ENCODE peak calls at places on chromosomes 12 and 14, in four cellular contexts. W, X, G and B are unnamed samples.

GRCh38 chr12:11822071-11822818 is 172.8 kb downstream of the ETV6 start:
- DNase-seq in G (peak), W (no peak), X (peak), B (no peak)

GRCh38 chr14:51929156-51929555 is 60.2 kb upstream of the RTRAF start:
- DNase-seq in G (no peak), X (peak), W (no peak), B (no peak)

GRCh38 chr12:124720019-124720686 is 143.5 kb downstream of the SCARB1 start:
- DNase-seq in G (no peak), W (peak), X (peak), B (no peak)

GRCh38 chr14:89592961-89593360 is 175.9 kb upstream of the FOXN3 start:
- DNase-seq in W (no peak), G (no peak), X (no peak), B (no peak)

GRCh38 chr12:49909826-49910225 is 6.1 kb upstream of the FAIM2 start:
- DNase-seq in X (peak), G (no peak), W (no peak), B (no peak)

GRCh38 chr14:102319351-102320032 is at the start of gene ZNF839:
- DNase-seq in G (peak), W (peak), X (peak), B (peak)

GRCh38 chr14:89221109-89221508 is 195.9 kb downstream of the FOXN3 start:
- DNase-seq in G (no peak), X (peak), W (peak), B (no peak)

GRCh38 chr12:49705479-49706267 is 1.5 kb downstream of the FMNL3 start:
- DNase-seq in W (no peak), X (peak), G (peak), B (no peak)

GRCh38 chr12:6277982-6278438 is 32.5 kb upstream of the PLEKHG6 start:
- DNase-seq in G (no peak), W (peak), X (no peak), B (no peak)

GRCh38 chr12:44930972-44931600 is 55.0 kb upstream of the NELL2 start:
- DNase-seq in G (no peak), X (peak), W (peak), B (no peak)

GRCh38 chr14:106578479-106578878 is 1052.1 kb downstream of the TMEM121 start:
- DNase-seq in G (no peak), W (no peak), X (no peak), B (no peak)

GRCh38 chr12:10395390-10395998 is 5.7 kb upstream of the KLRK1 start:
- DNase-seq in X (peak), W (peak), G (no peak), B (no peak)

DNA sequence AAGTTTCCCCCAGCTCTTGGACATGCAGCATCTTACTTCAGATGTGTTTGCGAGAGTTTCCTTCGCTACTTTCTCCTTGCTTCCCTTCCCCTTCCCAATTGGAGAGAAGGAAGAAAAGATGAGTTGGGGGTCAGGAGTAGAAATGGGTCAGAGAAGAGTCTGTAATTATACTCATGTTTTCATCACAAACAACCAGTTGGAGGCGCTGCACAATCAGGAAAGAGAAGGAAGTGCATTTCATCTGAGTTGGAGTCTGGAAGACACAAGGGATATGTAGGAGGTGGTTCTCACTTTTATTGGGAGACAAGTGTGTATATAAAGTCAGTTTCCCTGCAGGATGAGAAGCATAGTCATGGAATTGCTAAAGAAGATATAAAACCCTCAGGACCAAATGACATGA is 31.3 kb upstream of the VSX2 start:
- DNase-seq in W (peak), G (no peak), X (no peak), B (no peak)
- TF ChIP-seq CTCF in W (no peak), G (no peak), X (no peak), B (no peak)

GRCh38 chr12:57896437-57897201 is 44.7 kb upstream of the ATP23 start:
- DNase-seq in W (peak), X (peak), G (no peak), B (peak)
- TF ChIP-seq CTCF in W (peak), X (peak), G (no peak), B (no peak)

GRCh38 chr12:18570543-18570942 is 167.3 kb downstream of the PLCZ1 start:
- DNase-seq in G (no peak), W (no peak), X (no peak), B (no peak)
- TF ChIP-seq CTCF in G (no peak), W (no peak), X (no peak), B (no peak)

GRCh38 chr14:73471582-73472181 is 13.3 kb upstream of the NUMB start:
- DNase-seq in W (no peak), X (no peak), G (no peak), B (no peak)

GRCh38 chr14:73474952-73475351 is 15.8 kb upstream of the RIOX1 start:
- DNase-seq in G (no peak), X (no peak), W (no peak), B (no peak)

GRCh38 chr14:73468808-73469386 is 10.6 kb upstream of the NUMB start:
- DNase-seq in W (no peak), G (no peak), X (no peak), B (no peak)

GRCh38 chr14:73476451-73476905 is 14.3 kb upstream of the RIOX1 start:
- DNase-seq in W (no peak), X (no peak), G (no peak), B (no peak)

GRCh38 chr14:73472182-73473114 is 14.1 kb upstream of the NUMB start:
- DNase-seq in G (no peak), X (peak), W (peak), B (no peak)
- TF ChIP-seq CTCF in G (no peak), X (peak), W (peak), B (peak)